ENCODE peak calls at places on chromosomes 16 and 17, in six cellular contexts. Q is H1, P is K562, J is HepG2, I is SK-N-SH, N is GM12878. M is an unnamed sample.

GRCh38 chr16:48087639-48088038 is 68.2 kb downstream of the ABCC12 start:
- DNase-seq in Q (no peak), P (no peak), J (no peak), I (no peak), N (no peak), M (no peak)

GRCh38 chr17:75689441-75689873 is 22.3 kb downstream of the SAP30BP start:
- DNase-seq in Q (no peak), P (no peak), J (no peak), I (no peak), N (peak), M (peak)

GRCh38 chr17:50636145-50636803 is 1.6 kb downstream of the ABCC3 start:
- DNase-seq in Q (no peak), P (no peak), J (peak), I (peak), N (no peak), M (no peak)

GRCh38 chr16:1918890-1919679 is 870 bp upstream of the HS3ST6 start:
- DNase-seq in Q (no peak), P (no peak), J (no peak), I (peak), N (no peak), M (no peak)

GRCh38 chr17:63151981-63152523 is 186.0 kb downstream of the TANC2 start:
- DNase-seq in Q (no peak), P (no peak), J (no peak), I (no peak), N (no peak), M (no peak)

GRCh38 chr17:50426814-50427787 is 1.1 kb downstream of the ACSF2 start:
- DNase-seq in Q (peak), P (peak), J (peak), I (peak), N (no peak), M (peak)

GRCh38 chr17:57940217-57940616 is 15.0 kb downstream of the CUEDC1 start:
- DNase-seq in Q (no peak), P (no peak), J (no peak), I (no peak), N (no peak), M (no peak)

GRCh38 chr16:53752566-53752965 is 48.6 kb downstream of the FTO start:
- DNase-seq in Q (no peak), P (no peak), J (no peak), I (no peak), N (no peak), M (no peak)

GRCh38 chr17:46274238-46274637 is 20.7 kb upstream of the LRRC37A start:
- DNase-seq in Q (peak), P (no peak), J (peak), I (no peak), N (no peak), M (no peak)

GRCh38 chr17:29874931-29875596 is 55.0 kb downstream of the SSH2 start:
- DNase-seq in Q (no peak), P (peak), J (no peak), I (no peak), N (no peak), M (no peak)

GRCh38 chr17:10790491-10791401 is 13.2 kb downstream of the TMEM238L start:
- DNase-seq in Q (no peak), P (no peak), J (no peak), I (no peak), N (no peak), M (no peak)

GRCh38 chr16:52643006-52643405 is 96.1 kb upstream of the TOX3 start:
- DNase-seq in Q (no peak), P (no peak), J (no peak), I (no peak), N (no peak), M (no peak)

GRCh38 chr17:16349461-16349860 is 3.8 kb downstream of the CENPV start:
- DNase-seq in Q (no peak), P (no peak), J (no peak), I (no peak), N (no peak), M (no peak)

GRCh38 chr17:14513835-14514234 is 213.0 kb downstream of the HS3ST3B1 start:
- DNase-seq in Q (no peak), P (no peak), J (no peak), I (no peak), N (no peak), M (no peak)

GRCh38 chr17:13127921-13128582 is 110.2 kb upstream of the ELAC2 start:
- DNase-seq in Q (no peak), P (no peak), J (no peak), I (no peak), N (no peak), M (no peak)

GRCh38 chr16:87853411-87854052 is 15.8 kb downstream of the SLC7A5 start:
- DNase-seq in Q (peak), P (peak), J (peak), I (peak), N (peak), M (peak)

GRCh38 chr17:3754458-3755334 is 31.0 kb downstream of the HASPIN start:
- DNase-seq in Q (peak), P (peak), J (no peak), I (peak), N (no peak), M (peak)

GRCh38 chr17:47815106-47815918 is 6.3 kb downstream of the OSBPL7 start:
- DNase-seq in Q (no peak), P (no peak), J (no peak), I (no peak), N (no peak), M (no peak)

GRCh38 chr16:77250395-77250794 is 51.2 kb downstream of the SYCE1L start:
- DNase-seq in Q (no peak), P (no peak), J (no peak), I (no peak), N (no peak), M (no peak)

GRCh38 chr16:4869147-4869790 is 22.0 kb downstream of the UBN1 start:
- DNase-seq in Q (no peak), P (no peak), J (no peak), I (no peak), N (no peak), M (no peak)

GRCh38 chr17:63434951-63435571 is 11.0 kb downstream of the CYB561 start:
- DNase-seq in Q (no peak), P (no peak), J (no peak), I (peak), N (no peak), M (no peak)

GRCh38 chr17:44707755-44708400 is 587 bp upstream of the DBF4B start:
- DNase-seq in Q (no peak), P (peak), J (no peak), I (no peak), N (no peak), M (no peak)

GRCh38 chr17:2847601-2848255 is 51.5 kb downstream of the RAP1GAP2 start:
- DNase-seq in Q (no peak), P (no peak), J (no peak), I (no peak), N (no peak), M (no peak)

GRCh38 chr17:34474706-34475105 is 104.7 kb upstream of the TMEM132E start:
- DNase-seq in Q (no peak), P (no peak), J (peak), I (no peak), N (no peak), M (no peak)

GRCh38 chr17:21397341-21398050 is 21.3 kb downstream of the KCNJ12 start:
- DNase-seq in Q (no peak), P (no peak), J (no peak), I (no peak), N (no peak), M (no peak)

GRCh38 chr16:56262148-56262878 is 71.0 kb downstream of the GNAO1 start:
- DNase-seq in Q (no peak), P (peak), J (no peak), I (no peak), N (no peak), M (no peak)

GRCh38 chr17:1769826-1770477 is 8.1 kb downstream of the SERPINF1 start:
- DNase-seq in Q (no peak), P (no peak), J (peak), I (no peak), N (no peak), M (no peak)

GRCh38 chr17:2410951-2411350 is 10.1 kb upstream of the MNT start:
- DNase-seq in Q (no peak), P (no peak), J (no peak), I (no peak), N (no peak), M (no peak)

GRCh38 chr17:82231312-82231561 is 2.4 kb downstream of the SLC16A3 start:
- DNase-seq in Q (no peak), P (no peak), J (no peak), I (no peak), N (no peak), M (peak)
- TF ChIP-seq CTCF in Q (no peak), P (no peak), J (no peak), I (no peak), N (no peak), M (no peak)

GRCh38 chr17:73338566-73339247 is 26.9 kb upstream of the CDC42EP4 start:
- DNase-seq in Q (no peak), P (no peak), J (no peak), I (peak), N (no peak), M (no peak)

GRCh38 chr17:73334771-73335513 is 23.1 kb upstream of the CDC42EP4 start:
- DNase-seq in Q (no peak), P (no peak), J (no peak), I (peak), N (no peak), M (no peak)

GRCh38 chr17:73336613-73337400 is 25.0 kb upstream of the CDC42EP4 start:
- DNase-seq in Q (no peak), P (no peak), J (no peak), I (peak), N (no peak), M (no peak)

GRCh38 chr17:73338050-73338491 is 26.3 kb upstream of the CDC42EP4 start:
- DNase-seq in Q (no peak), P (no peak), J (no peak), I (peak), N (no peak), M (no peak)

DNA sequence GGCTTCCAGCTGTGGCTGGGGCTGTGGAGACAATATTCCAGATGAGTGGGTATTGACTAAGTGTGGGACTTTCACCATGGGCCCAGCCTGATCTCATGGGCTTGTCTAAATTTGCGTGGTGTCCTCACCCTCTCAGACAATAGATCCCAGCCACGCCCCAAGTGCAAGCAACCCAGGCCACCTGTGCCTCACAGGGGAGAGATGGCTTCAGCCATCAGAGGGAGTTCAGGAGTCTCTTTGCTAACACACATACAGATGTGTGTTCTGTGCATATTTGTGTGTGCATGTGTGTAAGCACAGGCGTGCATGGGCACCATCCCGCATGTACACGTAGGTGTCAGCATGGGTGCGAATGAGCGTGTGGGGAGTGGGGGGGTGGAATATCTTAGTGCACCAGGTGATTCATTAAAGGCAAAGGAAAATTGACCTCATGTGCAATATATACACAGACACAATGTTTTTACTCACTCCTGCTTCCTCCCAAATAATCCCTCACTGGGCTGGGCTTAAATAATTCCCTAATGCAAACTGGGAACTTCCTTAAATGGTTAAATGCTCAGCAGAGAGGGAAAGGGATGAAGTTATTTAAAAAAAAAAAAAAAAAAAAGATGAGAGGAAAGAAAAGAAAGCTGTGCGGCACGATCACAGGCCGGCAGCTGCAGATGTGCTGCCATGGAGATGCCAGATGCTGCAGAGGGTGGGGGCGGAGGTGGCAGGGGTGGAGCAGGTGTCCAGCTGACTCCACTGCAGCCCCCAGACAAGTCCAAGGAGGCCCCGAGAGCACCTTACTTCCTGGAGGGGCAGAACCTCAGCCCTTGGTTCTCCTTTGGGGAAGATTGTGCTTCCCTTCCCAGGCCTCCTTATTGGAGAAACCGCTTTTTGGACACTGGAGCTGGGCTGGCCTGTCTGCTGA is 24.0 kb upstream of the CDC42EP4 start:
- DNase-seq in Q (no peak), P (no peak), J (no peak), I (peak), N (no peak), M (no peak)
- TF ChIP-seq GABPA in Q (no peak), P (no peak), J (no peak), I (no peak), N (no peak), M (no peak)

GRCh38 chr17:7849185-7850117 is 5.4 kb upstream of the TMEM88 start:
- DNase-seq in Q (no peak), P (no peak), J (no peak), I (no peak), N (no peak), M (no peak)

GRCh38 chr17:7852262-7852670 is 2.6 kb upstream of the TMEM88 start:
- DNase-seq in Q (no peak), P (no peak), J (no peak), I (no peak), N (no peak), M (no peak)

GRCh38 chr17:7851438-7852261 is 3.2 kb upstream of the TMEM88 start:
- DNase-seq in Q (peak), P (peak), J (peak), I (peak), N (peak), M (no peak)

GRCh38 chr17:7850118-7850504 is 4.8 kb upstream of the TMEM88 start:
- DNase-seq in Q (no peak), P (no peak), J (no peak), I (no peak), N (no peak), M (no peak)

GRCh38 chr17:7850970-7851437 is 3.9 kb upstream of the TMEM88 start:
- DNase-seq in Q (no peak), P (no peak), J (no peak), I (no peak), N (no peak), M (no peak)
- TF ChIP-seq CTCF in Q (no peak), P (no peak), J (no peak), I (no peak), N (no peak), M (no peak)

GRCh38 chr16:68230176-68230571 is 5.8 kb downstream of the ESRP2 start:
- DNase-seq in Q (no peak), P (no peak), J (no peak), I (no peak), N (no peak), M (no peak)
- TF ChIP-seq GABPA in Q (no peak), P (no peak), J (no peak), I (no peak), N (no peak), M (no peak)